ENCODE peak calls at places on chromosomes 3 and 15, in ten cellular contexts. One of them, this sample, is unnamed.

GRCh38 chr15:78914027-78914764 is 30.6 kb downstream of the CTSH start:
- DNase-seq in sigmoid colon: peak
- DNase-seq in gastrocnemius medialis: no peak
- DNase-seq in AG04450: no peak
- DNase-seq in Caco-2: no peak
- DNase-seq in foreskin fibroblast: peak
- DNase-seq in upper lobe of right lung: no peak
- DNase-seq in prostate gland: peak
- DNase-seq in astrocyte: peak
- DNase-seq in astrocyte of the spinal cord: no peak
- DNase-seq in this sample: peak

GRCh38 chr3:134378384-134378783 is 4.1 kb upstream of the AMOTL2 start:
- DNase-seq in foreskin fibroblast: peak
- DNase-seq in sigmoid colon: peak
- DNase-seq in prostate gland: no peak
- DNase-seq in astrocyte of the spinal cord: no peak
- DNase-seq in gastrocnemius medialis: no peak
- DNase-seq in AG04450: no peak
- DNase-seq in astrocyte: no peak
- DNase-seq in upper lobe of right lung: peak
- DNase-seq in Caco-2: peak
- DNase-seq in this sample: no peak

GRCh38 chr15:73233623-73234022 is 135.1 kb downstream of the HCN4 start:
- DNase-seq in astrocyte: peak
- DNase-seq in Caco-2: no peak
- DNase-seq in sigmoid colon: no peak
- DNase-seq in gastrocnemius medialis: no peak
- DNase-seq in AG04450: no peak
- DNase-seq in foreskin fibroblast: no peak
- DNase-seq in prostate gland: no peak
- DNase-seq in upper lobe of right lung: no peak
- DNase-seq in astrocyte of the spinal cord: no peak
- DNase-seq in this sample: no peak

GRCh38 chr3:171497546-171497945 is 37.3 kb upstream of the TNIK start:
- DNase-seq in sigmoid colon: no peak
- DNase-seq in Caco-2: no peak
- DNase-seq in prostate gland: no peak
- DNase-seq in astrocyte of the spinal cord: no peak
- DNase-seq in gastrocnemius medialis: no peak
- DNase-seq in foreskin fibroblast: no peak
- DNase-seq in astrocyte: no peak
- DNase-seq in upper lobe of right lung: no peak
- DNase-seq in AG04450: no peak
- DNase-seq in this sample: no peak

GRCh38 chr15:90059208-90059985 is 42.9 kb downstream of the IDH2 start:
- DNase-seq in upper lobe of right lung: peak
- DNase-seq in prostate gland: no peak
- DNase-seq in astrocyte: no peak
- DNase-seq in Caco-2: no peak
- DNase-seq in astrocyte of the spinal cord: no peak
- DNase-seq in gastrocnemius medialis: peak
- DNase-seq in sigmoid colon: peak
- DNase-seq in foreskin fibroblast: no peak
- DNase-seq in AG04450: no peak
- DNase-seq in this sample: no peak

GRCh38 chr3:27657404-27657803 is 64.7 kb downstream of the EOMES start:
- DNase-seq in Caco-2: no peak
- DNase-seq in sigmoid colon: no peak
- DNase-seq in prostate gland: no peak
- DNase-seq in foreskin fibroblast: peak
- DNase-seq in gastrocnemius medialis: no peak
- DNase-seq in upper lobe of right lung: no peak
- DNase-seq in astrocyte of the spinal cord: no peak
- DNase-seq in astrocyte: no peak
- DNase-seq in AG04450: no peak
- DNase-seq in this sample: no peak

GRCh38 chr15:88834211-88834812 is 31.1 kb downstream of the ACAN start:
- DNase-seq in prostate gland: no peak
- DNase-seq in AG04450: no peak
- DNase-seq in Caco-2: no peak
- DNase-seq in gastrocnemius medialis: no peak
- DNase-seq in astrocyte: peak
- DNase-seq in foreskin fibroblast: peak
- DNase-seq in sigmoid colon: no peak
- DNase-seq in upper lobe of right lung: no peak
- DNase-seq in astrocyte of the spinal cord: peak
- DNase-seq in this sample: peak

GRCh38 chr15:76642671-76643070 is 262.5 kb downstream of the SCAPER start:
- DNase-seq in foreskin fibroblast: no peak
- DNase-seq in Caco-2: no peak
- DNase-seq in gastrocnemius medialis: no peak
- DNase-seq in prostate gland: no peak
- DNase-seq in astrocyte: no peak
- DNase-seq in upper lobe of right lung: no peak
- DNase-seq in sigmoid colon: no peak
- DNase-seq in astrocyte of the spinal cord: no peak
- DNase-seq in AG04450: no peak
- DNase-seq in this sample: no peak

GRCh38 chr3:25582242-25582641 is 82.5 kb downstream of the TOP2B start:
- DNase-seq in sigmoid colon: no peak
- DNase-seq in gastrocnemius medialis: peak
- DNase-seq in AG04450: peak
- DNase-seq in prostate gland: no peak
- DNase-seq in foreskin fibroblast: peak
- DNase-seq in astrocyte: peak
- DNase-seq in upper lobe of right lung: no peak
- DNase-seq in Caco-2: no peak
- DNase-seq in astrocyte of the spinal cord: peak
- DNase-seq in this sample: peak

GRCh38 chr3:45546636-45547201 is 47.8 kb upstream of the LIMD1 start:
- DNase-seq in Caco-2: no peak
- DNase-seq in astrocyte of the spinal cord: no peak
- DNase-seq in sigmoid colon: no peak
- DNase-seq in gastrocnemius medialis: peak
- DNase-seq in foreskin fibroblast: no peak
- DNase-seq in AG04450: no peak
- DNase-seq in upper lobe of right lung: no peak
- DNase-seq in astrocyte: no peak
- DNase-seq in prostate gland: no peak
- DNase-seq in this sample: no peak

GRCh38 chr3:57544181-57545125 is at the start of gene DNAH12:
- DNase-seq in astrocyte of the spinal cord: peak
- DNase-seq in upper lobe of right lung: peak
- DNase-seq in foreskin fibroblast: peak
- DNase-seq in AG04450: no peak
- DNase-seq in sigmoid colon: no peak
- DNase-seq in prostate gland: peak
- DNase-seq in Caco-2: peak
- DNase-seq in gastrocnemius medialis: no peak
- DNase-seq in astrocyte: peak
- DNase-seq in this sample: no peak

GRCh38 chr15:63469984-63470383 is 34.4 kb upstream of the USP3 start:
- DNase-seq in astrocyte: no peak
- DNase-seq in gastrocnemius medialis: no peak
- DNase-seq in upper lobe of right lung: no peak
- DNase-seq in AG04450: no peak
- DNase-seq in foreskin fibroblast: no peak
- DNase-seq in sigmoid colon: no peak
- DNase-seq in Caco-2: no peak
- DNase-seq in prostate gland: no peak
- DNase-seq in astrocyte of the spinal cord: no peak
- DNase-seq in this sample: no peak

GRCh38 chr15:61621146-61621545 is 392.0 kb upstream of the RORA start:
- DNase-seq in AG04450: no peak
- DNase-seq in gastrocnemius medialis: no peak
- DNase-seq in foreskin fibroblast: peak
- DNase-seq in upper lobe of right lung: no peak
- DNase-seq in prostate gland: peak
- DNase-seq in astrocyte of the spinal cord: no peak
- DNase-seq in sigmoid colon: no peak
- DNase-seq in Caco-2: peak
- DNase-seq in astrocyte: no peak
- DNase-seq in this sample: peak

GRCh38 chr15:45555914-45556608 is 31.1 kb upstream of the BLOC1S6 start:
- DNase-seq in AG04450: no peak
- DNase-seq in foreskin fibroblast: no peak
- DNase-seq in astrocyte of the spinal cord: no peak
- DNase-seq in sigmoid colon: no peak
- DNase-seq in gastrocnemius medialis: no peak
- DNase-seq in Caco-2: no peak
- DNase-seq in prostate gland: no peak
- DNase-seq in astrocyte: no peak
- DNase-seq in upper lobe of right lung: no peak
- DNase-seq in this sample: no peak

GRCh38 chr3:50515565-50516047 is 12.2 kb upstream of the CACNA2D2 start:
- DNase-seq in gastrocnemius medialis: no peak
- DNase-seq in AG04450: no peak
- DNase-seq in prostate gland: no peak
- DNase-seq in upper lobe of right lung: peak
- DNase-seq in astrocyte: no peak
- DNase-seq in astrocyte of the spinal cord: peak
- DNase-seq in Caco-2: no peak
- DNase-seq in sigmoid colon: no peak
- DNase-seq in foreskin fibroblast: peak
- DNase-seq in this sample: no peak

GRCh38 chr3:114551770-114552526 is 258.1 kb downstream of the TIGIT start:
- DNase-seq in sigmoid colon: no peak
- DNase-seq in upper lobe of right lung: no peak
- DNase-seq in Caco-2: no peak
- DNase-seq in astrocyte of the spinal cord: peak
- DNase-seq in AG04450: no peak
- DNase-seq in astrocyte: peak
- DNase-seq in foreskin fibroblast: peak
- DNase-seq in gastrocnemius medialis: no peak
- DNase-seq in prostate gland: no peak
- DNase-seq in this sample: peak

DNA sequence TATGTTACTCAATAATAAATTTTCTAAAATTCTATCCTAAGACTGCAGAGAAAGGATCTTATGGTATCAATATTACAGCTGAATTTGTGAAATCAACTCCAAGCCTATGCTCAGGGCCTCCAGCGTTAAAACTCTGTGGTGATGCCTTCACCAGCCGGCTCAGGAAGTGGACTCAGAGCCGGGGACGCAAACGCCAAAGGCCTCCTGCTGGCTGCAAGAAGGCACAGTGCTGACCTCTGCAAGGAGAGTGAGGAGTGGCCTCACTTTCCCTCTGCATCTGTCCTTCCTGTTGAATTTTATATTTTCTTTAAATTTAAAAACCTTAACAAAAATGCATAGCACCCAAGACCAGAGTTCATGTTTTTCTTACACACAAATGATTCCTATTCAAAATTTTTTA is 48.5 kb downstream of the HERC2 start:
- DNase-seq in gastrocnemius medialis: no peak
- DNase-seq in AG04450: no peak
- DNase-seq in sigmoid colon: no peak
- DNase-seq in foreskin fibroblast: peak
- DNase-seq in upper lobe of right lung: no peak
- DNase-seq in Caco-2: no peak
- DNase-seq in astrocyte of the spinal cord: peak
- DNase-seq in astrocyte: no peak
- DNase-seq in prostate gland: no peak
- DNase-seq in this sample: no peak
- TF ChIP-seq CTCF in gastrocnemius medialis: no peak
- TF ChIP-seq CTCF in AG04450: peak
- TF ChIP-seq CTCF in sigmoid colon: no peak
- TF ChIP-seq CTCF in foreskin fibroblast: peak
- TF ChIP-seq CTCF in upper lobe of right lung: peak
- TF ChIP-seq CTCF in Caco-2: peak
- TF ChIP-seq CTCF in astrocyte of the spinal cord: peak
- TF ChIP-seq CTCF in astrocyte: peak
- TF ChIP-seq CTCF in prostate gland: no peak
- TF ChIP-seq CTCF in this sample: no peak

GRCh38 chr3:146159616-146160232 is 1.3 kb downstream of the PLOD2 start:
- DNase-seq in upper lobe of right lung: no peak
- DNase-seq in Caco-2: no peak
- DNase-seq in astrocyte of the spinal cord: no peak
- DNase-seq in sigmoid colon: no peak
- DNase-seq in astrocyte: no peak
- DNase-seq in foreskin fibroblast: no peak
- DNase-seq in prostate gland: no peak
- DNase-seq in gastrocnemius medialis: no peak
- DNase-seq in AG04450: no peak
- DNase-seq in this sample: no peak
- H3K4me3 ChIP-seq in upper lobe of right lung: peak
- H3K4me3 ChIP-seq in Caco-2: peak
- H3K4me3 ChIP-seq in astrocyte of the spinal cord: peak
- H3K4me3 ChIP-seq in sigmoid colon: peak
- H3K4me3 ChIP-seq in astrocyte: peak
- H3K4me3 ChIP-seq in foreskin fibroblast: peak
- H3K4me3 ChIP-seq in prostate gland: peak
- H3K4me3 ChIP-seq in gastrocnemius medialis: peak
- H3K4me3 ChIP-seq in AG04450: peak
- H3K4me3 ChIP-seq in this sample: peak

GRCh38 chr3:101865751-101866509 is 16.6 kb downstream of the NFKBIZ start:
- DNase-seq in gastrocnemius medialis: no peak
- DNase-seq in Caco-2: peak
- DNase-seq in upper lobe of right lung: no peak
- DNase-seq in astrocyte: no peak
- DNase-seq in astrocyte of the spinal cord: no peak
- DNase-seq in AG04450: no peak
- DNase-seq in sigmoid colon: no peak
- DNase-seq in prostate gland: no peak
- DNase-seq in foreskin fibroblast: peak
- DNase-seq in this sample: no peak
- TF ChIP-seq CTCF in gastrocnemius medialis: no peak
- TF ChIP-seq CTCF in Caco-2: no peak
- TF ChIP-seq CTCF in upper lobe of right lung: peak
- TF ChIP-seq CTCF in astrocyte: no peak
- TF ChIP-seq CTCF in astrocyte of the spinal cord: no peak
- TF ChIP-seq CTCF in AG04450: no peak
- TF ChIP-seq CTCF in sigmoid colon: no peak
- TF ChIP-seq CTCF in prostate gland: no peak
- TF ChIP-seq CTCF in foreskin fibroblast: no peak
- TF ChIP-seq CTCF in this sample: no peak

DNA sequence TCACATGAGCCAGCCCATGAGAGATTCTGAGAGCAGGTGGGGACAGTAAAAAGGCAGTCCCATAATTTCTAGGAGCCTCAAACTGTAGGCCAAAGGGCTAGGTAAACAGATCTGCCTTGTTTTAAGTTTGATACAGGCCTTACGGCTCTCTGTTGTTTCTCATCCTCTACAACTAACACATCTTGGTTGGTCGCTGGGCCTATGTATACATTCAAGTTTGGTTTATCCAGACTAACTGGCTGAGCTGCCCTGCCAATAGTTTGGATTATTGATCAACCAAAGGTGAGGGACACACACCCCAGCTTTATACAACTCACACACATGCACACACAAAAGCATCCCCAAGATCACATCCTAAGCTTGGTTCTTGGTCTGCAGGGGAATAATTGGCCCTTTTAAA is 3.0 kb downstream of the SIAH2 start:
- DNase-seq in gastrocnemius medialis: no peak
- DNase-seq in upper lobe of right lung: no peak
- DNase-seq in astrocyte: no peak
- DNase-seq in Caco-2: no peak
- DNase-seq in astrocyte of the spinal cord: no peak
- DNase-seq in prostate gland: no peak
- DNase-seq in AG04450: no peak
- DNase-seq in sigmoid colon: no peak
- DNase-seq in foreskin fibroblast: no peak
- DNase-seq in this sample: no peak
- H3K4me3 ChIP-seq in gastrocnemius medialis: peak
- H3K4me3 ChIP-seq in upper lobe of right lung: peak
- H3K4me3 ChIP-seq in astrocyte: peak
- H3K4me3 ChIP-seq in Caco-2: no peak
- H3K4me3 ChIP-seq in astrocyte of the spinal cord: peak
- H3K4me3 ChIP-seq in prostate gland: peak
- H3K4me3 ChIP-seq in AG04450: peak
- H3K4me3 ChIP-seq in sigmoid colon: peak
- H3K4me3 ChIP-seq in foreskin fibroblast: peak
- H3K4me3 ChIP-seq in this sample: peak